ENCODE peak calls at places on chromosomes 6 and 20, in seven cellular contexts. Z, J, C, X, H, T and S are unnamed samples.

GRCh38 chr20:51900443-51900842 is 98.1 kb upstream of the SALL4 start:
- DNase-seq in Z (no peak), C (no peak), J (no peak), T (no peak), X (no peak), H (no peak), S (no peak)

GRCh38 chr20:60687213-60687612 is 564.8 kb upstream of the CDH4 start:
- DNase-seq in H (no peak), C (no peak), J (no peak), X (no peak), Z (no peak), T (no peak), S (no peak)

GRCh38 chr6:133040025-133040838 is 200.9 kb upstream of the EYA4 start:
- DNase-seq in Z (peak), J (no peak), C (no peak), H (peak), T (no peak), X (no peak), S (no peak)

GRCh38 chr6:20814494-20814893 is 280.2 kb downstream of the CDKAL1 start:
- DNase-seq in T (no peak), C (no peak), X (no peak), H (no peak), J (no peak), Z (no peak), S (no peak)

GRCh38 chr20:50189681-50190250 is 864 bp upstream of the CEBPB start:
- DNase-seq in X (peak), T (peak), J (peak), C (no peak), Z (no peak), H (no peak), S (no peak)

GRCh38 chr6:158322724-158323560 is 10.7 kb downstream of the TULP4 start:
- DNase-seq in T (no peak), X (no peak), H (peak), J (no peak), Z (peak), C (no peak), S (no peak)

GRCh38 chr6:170132011-170132521 is 158.8 kb downstream of the DLL1 start:
- DNase-seq in C (no peak), Z (no peak), H (no peak), T (peak), J (no peak), X (peak), S (no peak)

GRCh38 chr20:53826597-53827291 is 233.1 kb upstream of the ZNF217 start:
- DNase-seq in Z (peak), X (peak), H (no peak), T (peak), J (no peak), C (no peak), S (no peak)

GRCh38 chr6:132228894-132229293 is 172.4 kb downstream of the MOXD1 start:
- DNase-seq in J (no peak), H (no peak), X (no peak), T (no peak), Z (no peak), C (no peak), S (no peak)

GRCh38 chr20:47973519-47974233 is 188.4 kb upstream of the SULF2 start:
- DNase-seq in X (no peak), T (peak), C (no peak), Z (no peak), J (no peak), H (no peak), S (no peak)

GRCh38 chr20:33518071-33518470 is 28.2 kb downstream of the CBFA2T2 start:
- DNase-seq in T (no peak), X (no peak), J (no peak), H (peak), Z (no peak), C (no peak), S (no peak)

GRCh38 chr6:41555326-41556300 is 9.4 kb downstream of the FOXP4 start:
- DNase-seq in C (peak), J (no peak), Z (no peak), X (no peak), H (no peak), T (no peak), S (no peak)

GRCh38 chr20:59515013-59515905 is 89.1 kb upstream of the PHACTR3 start:
- DNase-seq in C (peak), T (no peak), J (no peak), Z (no peak), X (peak), H (peak), S (no peak)